ENCODE peak calls at places on chromosome 12, in seven cellular contexts. S is HepG2, Y is endothelial cell of umbilical vein, T is sigmoid colon, I is adrenal gland, Z is uterus, O is body of pancreas. J is an unnamed sample. For H3K27me3, the result is how much of the 10 kb centered on the place peaks cover.

GRCh38 chr12:111368291-111368683 is 608 bp downstream of the PHETA1 start:
- DNase-seq in S (no peak), Y (peak), T (no peak), I (peak), Z (no peak), O (peak), J (peak)

GRCh38 chr12:121893901-121894540 is 5.4 kb downstream of the PSMD9 start:
- DNase-seq in S (peak), Y (peak), T (no peak), I (peak), Z (no peak), O (peak), J (no peak)

GRCh38 chr12:18595406-18595805 is 142.4 kb downstream of the PLCZ1 start:
- DNase-seq in S (no peak), Y (no peak), T (no peak), I (no peak), Z (no peak), O (no peak), J (no peak)

GRCh38 chr12:43292699-43293098 is 259.3 kb downstream of the ADAMTS20 start:
- DNase-seq in S (no peak), Y (peak), T (no peak), I (no peak), Z (no peak), O (no peak), J (no peak)

GRCh38 chr12:6074979-6075585 is 49.4 kb downstream of the VWF start:
- DNase-seq in S (no peak), Y (peak), T (no peak), I (peak), Z (no peak), O (no peak), J (no peak)

GRCh38 chr12:65313704-65314317 is 35.3 kb downstream of the MSRB3 start:
- DNase-seq in S (peak), Y (peak), T (no peak), I (no peak), Z (no peak), O (no peak), J (no peak)

GRCh38 chr12:124720019-124720686 is 143.5 kb downstream of the SCARB1 start:
- DNase-seq in S (no peak), Y (peak), T (no peak), I (peak), Z (peak), O (no peak), J (no peak)

GRCh38 chr12:6697584-6698351 is 2.8 kb downstream of the PIANP start:
- DNase-seq in S (peak), Y (peak), T (peak), I (peak), Z (no peak), O (peak), J (no peak)

GRCh38 chr12:31226639-31227038 is 99.3 kb downstream of the SINHCAF start:
- DNase-seq in S (no peak), Y (no peak), T (no peak), I (no peak), Z (no peak), O (no peak), J (no peak)

GRCh38 chr12:103499571-103499970 is 3.8 kb upstream of the C12orf42 start:
- DNase-seq in S (no peak), Y (no peak), T (no peak), I (no peak), Z (no peak), O (no peak), J (no peak)

GRCh38 chr12:70094467-70094866 is 148.8 kb upstream of the CNOT2 start:
- DNase-seq in S (no peak), Y (no peak), T (no peak), I (no peak), Z (no peak), O (no peak), J (no peak)

GRCh38 chr12:91109148-91109564 is 2.1 kb downstream of the LUM start:
- DNase-seq in S (peak), Y (peak), T (peak), I (peak), Z (peak), O (peak), J (peak)

GRCh38 chr12:14605401-14605989 is 37.8 kb upstream of the PLBD1 start:
- DNase-seq in S (no peak), Y (no peak), T (no peak), I (no peak), Z (no peak), O (no peak), J (no peak)

GRCh38 chr12:132771126-132771838 is 9.7 kb upstream of the ANKLE2 start:
- DNase-seq in S (no peak), Y (no peak), T (no peak), I (no peak), Z (no peak), O (no peak), J (no peak)

GRCh38 chr12:113899844-113900471 is 66.2 kb downstream of the RBM19 start:
- DNase-seq in S (no peak), Y (no peak), T (no peak), I (no peak), Z (no peak), O (peak), J (no peak)

GRCh38 chr12:124673881-124674617 is 106.6 kb upstream of the NCOR2 start:
- DNase-seq in S (no peak), Y (no peak), T (no peak), I (no peak), Z (no peak), O (no peak), J (no peak)

GRCh38 chr12:104677441-104678089 is 220.8 kb downstream of the CHST11 start:
- DNase-seq in S (no peak), Y (no peak), T (no peak), I (no peak), Z (no peak), O (no peak), J (no peak)

GRCh38 chr12:62977419-62977818 is 42.5 kb upstream of the PPM1H start:
- DNase-seq in S (no peak), Y (no peak), T (no peak), I (no peak), Z (no peak), O (no peak), J (no peak)

DNA sequence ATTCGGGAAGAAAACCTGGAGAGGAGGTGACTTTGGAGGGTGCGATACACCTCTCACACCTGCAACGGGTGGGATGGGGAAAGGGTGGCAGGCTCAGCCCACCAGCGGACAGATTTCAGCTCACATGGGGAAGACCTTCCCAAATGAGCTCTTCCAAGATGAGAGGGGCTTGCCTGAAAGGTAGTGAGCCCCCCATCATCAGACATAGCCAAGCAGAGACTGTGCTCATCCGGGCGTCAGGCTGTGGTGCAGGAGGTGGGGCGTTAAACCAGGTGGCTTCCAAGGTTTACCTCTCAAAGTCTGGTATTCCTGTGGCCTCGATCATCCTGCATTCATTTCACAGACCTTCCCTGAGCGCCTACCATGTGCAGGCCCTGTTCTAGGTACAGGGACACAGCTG is 105.4 kb upstream of the FKBP4 start:
- DNase-seq in S (no peak), Y (no peak), T (no peak), I (no peak), Z (no peak), O (no peak), J (no peak)
- H3K27me3 ChIP-seq in S (under half), Y (under half), T (under half), I (under half), Z (under half), O (under half), J (under half)

GRCh38 chr12:75706786-75707605 is 195.6 kb upstream of the KRR1 start:
- DNase-seq in S (no peak), Y (peak), T (no peak), I (no peak), Z (no peak), O (no peak), J (no peak)

GRCh38 chr12:75707983-75708382 is 196.6 kb upstream of the KRR1 start:
- DNase-seq in S (no peak), Y (no peak), T (no peak), I (no peak), Z (no peak), O (no peak), J (no peak)

GRCh38 chr12:75704208-75704607 is 192.8 kb upstream of the KRR1 start:
- DNase-seq in S (no peak), Y (peak), T (no peak), I (no peak), Z (no peak), O (no peak), J (no peak)

GRCh38 chr12:75704664-75705063 is 193.3 kb upstream of the KRR1 start:
- DNase-seq in S (no peak), Y (no peak), T (no peak), I (no peak), Z (no peak), O (no peak), J (no peak)

DNA sequence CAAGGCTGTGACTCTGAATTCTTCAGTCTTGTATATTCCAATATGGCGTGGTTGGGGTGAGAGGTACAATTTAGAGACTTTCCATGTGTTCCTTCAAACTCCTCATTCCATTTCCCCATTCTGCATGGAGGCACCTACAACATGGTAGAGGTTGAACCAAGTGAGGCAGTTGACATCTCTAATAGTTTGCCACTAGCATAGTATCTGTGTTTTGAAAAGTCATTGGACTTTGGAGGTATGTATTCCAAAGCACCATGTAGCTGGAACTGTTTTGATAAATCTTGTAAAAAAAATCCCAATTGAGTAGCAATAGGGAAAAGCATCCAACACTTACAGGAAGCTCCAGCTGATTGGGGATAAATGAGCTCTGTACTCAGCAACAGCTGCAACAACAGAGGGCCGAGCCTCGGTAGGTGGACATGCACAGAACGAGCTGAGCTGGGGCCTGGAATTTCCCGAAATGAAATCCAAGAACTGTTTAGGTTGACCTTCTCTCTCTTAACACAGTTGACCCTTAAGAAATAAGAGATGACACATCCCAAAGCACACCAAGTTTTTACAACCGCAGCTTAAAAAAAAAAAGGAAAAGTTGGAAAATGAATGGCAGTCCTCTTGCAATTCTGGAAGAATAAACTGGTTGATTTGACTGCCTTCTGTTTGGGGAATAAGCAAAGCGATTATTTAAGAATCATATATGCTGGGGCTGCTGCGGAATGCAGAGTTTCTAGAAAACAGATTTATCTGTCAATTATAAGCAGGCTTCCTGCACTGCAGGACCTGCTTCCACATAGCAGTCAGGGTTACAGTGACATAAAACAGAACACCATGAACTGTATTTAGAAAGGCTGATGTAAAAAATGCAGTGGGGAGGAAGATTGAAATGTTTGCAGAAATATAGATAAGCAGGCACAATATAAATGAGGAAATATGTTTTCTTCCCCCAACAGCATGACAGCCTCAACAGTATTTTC is 194.6 kb upstream of the KRR1 start:
- DNase-seq in S (no peak), Y (peak), T (peak), I (peak), Z (peak), O (no peak), J (peak)
- TF ChIP-seq POLR2A in S (no peak), Y (peak), T (no peak), I (no peak), Z (no peak), O (no peak), J (no peak)

GRCh38 chr12:52600475-52600874 is 788 bp downstream of the KRT72 start:
- DNase-seq in S (no peak), Y (no peak), T (no peak), I (no peak), Z (no peak), O (no peak), J (no peak)
- H3K27me3 ChIP-seq in S (under half), Y (under half), T (under half), I (under half), Z (under half), O (under half), J (under half)

GRCh38 chr12:48816148-48816854 is 2.0 kb upstream of the CACNB3 start:
- DNase-seq in S (no peak), Y (no peak), T (no peak), I (no peak), Z (no peak), O (peak), J (no peak)

GRCh38 chr12:48817957-48818830 is at the start of gene CACNB3:
- DNase-seq in S (no peak), Y (peak), T (peak), I (peak), Z (peak), O (peak), J (peak)

GRCh38 chr12:48814313-48815280 is 3.7 kb upstream of the CACNB3 start:
- DNase-seq in S (peak), Y (peak), T (peak), I (peak), Z (peak), O (peak), J (peak)

GRCh38 chr12:48813464-48814312 is 4.6 kb upstream of the CACNB3 start:
- DNase-seq in S (no peak), Y (no peak), T (no peak), I (no peak), Z (no peak), O (no peak), J (peak)

GRCh38 chr12:48815281-48816110 is 2.8 kb upstream of the CACNB3 start:
- DNase-seq in S (peak), Y (peak), T (peak), I (peak), Z (peak), O (peak), J (peak)
- TF ChIP-seq POLR2A in S (no peak), Y (peak), T (peak), I (peak), Z (peak), O (no peak), J (peak)

GRCh38 chr12:90058721-90059120 is 350.1 kb upstream of the ATP2B1 start:
- DNase-seq in S (no peak), Y (peak), T (no peak), I (peak), Z (no peak), O (no peak), J (no peak)

GRCh38 chr12:90060031-90060430 is 351.4 kb upstream of the ATP2B1 start:
- DNase-seq in S (no peak), Y (peak), T (no peak), I (no peak), Z (no peak), O (no peak), J (no peak)

GRCh38 chr12:90062799-90063198 is 354.2 kb upstream of the ATP2B1 start:
- DNase-seq in S (peak), Y (no peak), T (no peak), I (no peak), Z (no peak), O (no peak), J (no peak)

GRCh38 chr12:90064759-90065158 is 356.1 kb upstream of the ATP2B1 start:
- DNase-seq in S (no peak), Y (no peak), T (no peak), I (no peak), Z (no peak), O (no peak), J (no peak)

GRCh38 chr12:90061834-90062233 is 353.2 kb upstream of the ATP2B1 start:
- DNase-seq in S (no peak), Y (peak), T (no peak), I (no peak), Z (no peak), O (no peak), J (no peak)
- H3K27me3 ChIP-seq in S (under half), Y (under half), T (under half), I (under half), Z (under half), O (under half), J (under half)

DNA sequence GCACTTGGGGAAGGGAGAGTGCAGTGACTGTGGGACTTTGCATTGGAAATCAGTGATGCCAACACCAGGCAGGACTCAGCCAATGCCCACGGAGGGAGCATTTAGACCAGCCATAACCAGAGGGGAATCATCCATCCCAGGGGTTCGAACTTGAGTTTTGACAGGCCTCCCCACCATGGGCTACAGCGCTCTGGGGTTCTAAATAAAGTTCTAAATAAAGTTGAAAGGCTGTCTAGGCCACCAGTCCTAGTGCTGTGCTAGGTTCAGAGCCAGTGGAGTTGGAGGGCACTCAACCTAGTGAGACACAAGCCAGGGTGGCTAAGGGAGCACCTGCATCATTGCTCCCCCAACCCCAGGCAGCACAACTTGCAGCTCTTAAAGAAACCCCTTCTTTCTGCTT is 82.0 kb upstream of the SLC38A4 start:
- DNase-seq in S (no peak), Y (no peak), T (no peak), I (no peak), Z (no peak), O (no peak), J (no peak)
- TF ChIP-seq POLR2A in S (no peak), Y (no peak), T (no peak), I (no peak), Z (no peak), O (no peak), J (no peak)

DNA sequence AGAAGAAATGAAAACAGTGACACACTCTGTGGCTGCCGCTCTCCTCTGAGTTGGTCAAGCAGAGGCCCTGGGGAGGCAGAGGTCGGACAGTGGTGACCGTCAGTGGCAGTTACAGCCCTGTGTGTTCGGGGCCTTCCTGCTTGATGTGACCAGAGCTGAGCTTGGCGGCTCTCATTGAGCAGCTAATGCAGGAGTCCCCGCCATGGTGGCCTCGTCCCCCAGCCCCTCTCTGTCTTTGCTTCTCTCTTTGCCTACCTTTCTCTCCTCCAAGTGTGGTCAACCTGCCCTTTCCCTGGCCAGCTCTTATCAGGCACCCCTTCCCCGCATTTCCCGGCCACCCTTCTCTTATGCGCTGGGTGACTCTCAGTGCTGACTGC is 362.8 kb downstream of the CACNA1C start:
- DNase-seq in S (no peak), Y (no peak), T (peak), I (no peak), Z (no peak), O (no peak), J (no peak)
- H3K27me3 ChIP-seq in S (under half), Y (under half), T (under half), I (under half), Z (under half), O (under half), J (under half)

GRCh38 chr12:59843260-59843843 is 247.5 kb downstream of the SLC16A7 start:
- DNase-seq in S (no peak), Y (no peak), T (no peak), I (no peak), Z (no peak), O (no peak), J (no peak)
- TF ChIP-seq POLR2A in S (no peak), Y (no peak), T (no peak), I (no peak), Z (no peak), O (no peak), J (no peak)